ENCODE peak calls at places on chromosomes 3 and 15, in four cellular contexts. One of them, this sample, is unnamed.

GRCh38 chr15:65903296-65904073 is 34.2 kb downstream of the RAB11A start:
- DNase-seq in GM20000: no peak
- DNase-seq in EH: peak
- DNase-seq in MM.1S: no peak
- DNase-seq in this sample: no peak

GRCh38 chr3:47019201-47019600 is 39.7 kb downstream of the NBEAL2 start:
- DNase-seq in EH: peak
- DNase-seq in MM.1S: no peak
- DNase-seq in GM20000: peak
- DNase-seq in this sample: no peak

GRCh38 chr15:99442268-99442897 is 123.4 kb upstream of the MEF2A start:
- DNase-seq in EH: peak
- DNase-seq in GM20000: peak
- DNase-seq in MM.1S: no peak
- DNase-seq in this sample: no peak

GRCh38 chr3:71579934-71580318 is 3.6 kb downstream of the FOXP1 start:
- DNase-seq in MM.1S: no peak
- DNase-seq in EH: peak
- DNase-seq in GM20000: no peak
- DNase-seq in this sample: no peak

GRCh38 chr15:35514759-35515158 is 31.2 kb downstream of the DPH6 start:
- DNase-seq in GM20000: no peak
- DNase-seq in EH: peak
- DNase-seq in MM.1S: no peak
- DNase-seq in this sample: no peak

GRCh38 chr3:131801566-131801965 is 233.2 kb downstream of the CPNE4 start:
- DNase-seq in GM20000: no peak
- DNase-seq in EH: no peak
- DNase-seq in MM.1S: no peak
- DNase-seq in this sample: no peak

GRCh38 chr15:68061578-68061977 is 7.5 kb downstream of the PIAS1 start:
- DNase-seq in MM.1S: no peak
- DNase-seq in EH: no peak
- DNase-seq in GM20000: no peak
- DNase-seq in this sample: no peak

GRCh38 chr3:29080967-29081366 is 199.9 kb upstream of the RBMS3 start:
- DNase-seq in MM.1S: no peak
- DNase-seq in GM20000: no peak
- DNase-seq in EH: no peak
- DNase-seq in this sample: no peak

GRCh38 chr3:194879126-194879887 is 193.6 kb downstream of the FAM43A start:
- DNase-seq in EH: no peak
- DNase-seq in MM.1S: no peak
- DNase-seq in GM20000: no peak
- DNase-seq in this sample: no peak

GRCh38 chr3:46858996-46859710 is 4.1 kb downstream of the MYL3 start:
- DNase-seq in MM.1S: no peak
- DNase-seq in EH: no peak
- DNase-seq in GM20000: no peak
- DNase-seq in this sample: no peak

GRCh38 chr3:4850928-4851265 is 128.3 kb upstream of the BHLHE40 start:
- DNase-seq in GM20000: peak
- DNase-seq in EH: no peak
- DNase-seq in MM.1S: peak
- DNase-seq in this sample: no peak

GRCh38 chr3:117761992-117762944 is 1052.7 kb downstream of the TUSC7 start:
- DNase-seq in GM20000: no peak
- DNase-seq in MM.1S: no peak
- DNase-seq in EH: no peak
- DNase-seq in this sample: no peak

GRCh38 chr3:53382106-53382505 is 34.8 kb upstream of the DCP1A start:
- DNase-seq in GM20000: no peak
- DNase-seq in EH: peak
- DNase-seq in MM.1S: no peak
- DNase-seq in this sample: no peak

This sample was measured in keratinocyte.